ENCODE peak calls at places on chromosomes 1 and 21, in four cellular contexts. I, R, J and E are unnamed samples. For H3K36me3 and H3K27me3, the result is how much of the 10 kb centered on the place peaks cover.

GRCh38 chr1:236688705-236689104 is 2.4 kb downstream of the ACTN2 start:
- DNase-seq in R (peak), J (no peak), I (no peak), E (no peak)

GRCh38 chr1:42177551-42177981 is 13.0 kb upstream of the GUCA2A start:
- DNase-seq in J (no peak), R (no peak), I (peak), E (no peak)

GRCh38 chr1:172460901-172461315 is 17.0 kb upstream of the PIGC start:
- DNase-seq in I (no peak), R (no peak), J (no peak), E (no peak)

GRCh38 chr1:45012639-45013278 is 705 bp downstream of the UROD start:
- DNase-seq in I (peak), J (no peak), R (peak), E (no peak)

GRCh38 chr1:228099331-228099732 is 3.8 kb downstream of the C1orf35 start:
- DNase-seq in R (no peak), J (no peak), I (no peak), E (peak)

GRCh38 chr1:165169729-165170128 is 186.8 kb downstream of the LMX1A start:
- DNase-seq in R (no peak), J (no peak), I (no peak), E (no peak)

GRCh38 chr21:35438643-35439404 is 389.7 kb upstream of the RUNX1 start:
- DNase-seq in J (no peak), R (no peak), I (peak), E (no peak)

GRCh38 chr1:234658143-234658542 is 48.2 kb upstream of the IRF2BP2 start:
- DNase-seq in I (peak), R (no peak), J (no peak), E (peak)

GRCh38 chr1:168474322-168474721 is 69.5 kb downstream of the XCL2 start:
- DNase-seq in R (no peak), J (no peak), I (no peak), E (no peak)

GRCh38 chr21:46122758-46123683 is 25.1 kb downstream of the COL6A2 start:
- DNase-seq in J (peak), I (no peak), R (peak), E (peak)

GRCh38 chr1:6271554-6271953 is 10.7 kb upstream of the GPR153 start:
- DNase-seq in I (peak), R (no peak), J (no peak), E (no peak)

GRCh38 chr1:205226868-205227583 is 720 bp upstream of the TMCC2 start:
- DNase-seq in R (no peak), I (no peak), J (no peak), E (peak)

GRCh38 chr1:54927475-54928240 is 40.7 kb upstream of the DHCR24 start:
- DNase-seq in I (peak), J (no peak), R (peak), E (no peak)

GRCh38 chr1:235160395-235160964 is 570 bp downstream of the RBM34 start:
- DNase-seq in J (no peak), I (no peak), R (no peak), E (no peak)

GRCh38 chr1:55632058-55632457 is 416.9 kb upstream of the USP24 start:
- DNase-seq in R (no peak), I (no peak), J (no peak), E (no peak)

GRCh38 chr1:208048904-208049303 is 138.0 kb upstream of the CD34 start:
- DNase-seq in R (no peak), J (no peak), I (no peak), E (no peak)

GRCh38 chr1:1230656-1231399 is 973 bp downstream of the SDF4 start:
- DNase-seq in I (peak), J (no peak), R (no peak), E (no peak)

GRCh38 chr1:66176012-66176715 is 357.8 kb upstream of the SGIP1 start:
- DNase-seq in J (no peak), R (no peak), I (no peak), E (no peak)

GRCh38 chr1:201790261-201790660 is 38.7 kb upstream of the IPO9 start:
- DNase-seq in J (no peak), I (no peak), R (no peak), E (no peak)

GRCh38 chr21:45300786-45301520 is 13.3 kb upstream of the POFUT2 start:
- DNase-seq in J (no peak), R (no peak), I (no peak), E (peak)

GRCh38 chr1:158509471-158510161 is 37.6 kb downstream of the OR10R2 start:
- DNase-seq in R (peak), J (no peak), I (peak), E (no peak)

GRCh38 chr1:158026641-158027040 is 33.2 kb downstream of the KIRREL1 start:
- DNase-seq in I (no peak), R (no peak), J (no peak), E (no peak)

GRCh38 chr1:218592688-218593087 is 247.6 kb downstream of the TGFB2 start:
- DNase-seq in J (no peak), I (no peak), R (no peak), E (no peak)

GRCh38 chr1:20233394-20233793 is 47.1 kb upstream of the PLA2G2C start:
- DNase-seq in I (no peak), R (no peak), J (no peak), E (peak)

GRCh38 chr1:182191716-182192115 is 130.2 kb upstream of the ZNF648 start:
- DNase-seq in J (no peak), R (no peak), I (no peak), E (no peak)
- H3K4me3 ChIP-seq in J (no peak), R (no peak), I (no peak), E (no peak)

DNA sequence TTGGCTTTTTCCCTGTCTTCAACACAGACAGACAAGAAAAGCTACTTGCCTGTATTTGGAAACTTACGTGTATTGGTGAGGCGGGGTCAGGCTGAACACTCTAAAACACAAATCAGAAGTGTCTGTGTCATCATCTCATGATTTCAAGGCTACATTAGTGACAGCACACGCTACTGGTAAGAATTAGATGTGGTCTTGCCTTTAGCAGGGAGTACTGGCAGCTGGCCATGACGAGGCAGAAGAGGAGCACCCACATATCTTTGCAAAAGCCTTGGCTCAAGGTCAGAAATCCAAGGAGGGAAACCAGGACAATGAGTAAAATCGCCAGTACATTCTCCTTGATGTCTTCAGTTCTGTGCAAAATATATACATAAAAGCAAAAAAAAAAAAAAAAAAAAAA is 77.7 kb downstream of the PCNX2 start:
- DNase-seq in R (no peak), J (no peak), I (no peak), E (no peak)
- H3K36me3 ChIP-seq in R (under half), J (under half), I (under half), E (under half)

GRCh38 chr1:247112479-247112781 is 8.3 kb upstream of the ZNF669 start:
- DNase-seq in R (no peak), I (peak), J (no peak), E (no peak)
- H3K27me3 ChIP-seq in R (under half), I (under half), J (under half), E (under half)

DNA sequence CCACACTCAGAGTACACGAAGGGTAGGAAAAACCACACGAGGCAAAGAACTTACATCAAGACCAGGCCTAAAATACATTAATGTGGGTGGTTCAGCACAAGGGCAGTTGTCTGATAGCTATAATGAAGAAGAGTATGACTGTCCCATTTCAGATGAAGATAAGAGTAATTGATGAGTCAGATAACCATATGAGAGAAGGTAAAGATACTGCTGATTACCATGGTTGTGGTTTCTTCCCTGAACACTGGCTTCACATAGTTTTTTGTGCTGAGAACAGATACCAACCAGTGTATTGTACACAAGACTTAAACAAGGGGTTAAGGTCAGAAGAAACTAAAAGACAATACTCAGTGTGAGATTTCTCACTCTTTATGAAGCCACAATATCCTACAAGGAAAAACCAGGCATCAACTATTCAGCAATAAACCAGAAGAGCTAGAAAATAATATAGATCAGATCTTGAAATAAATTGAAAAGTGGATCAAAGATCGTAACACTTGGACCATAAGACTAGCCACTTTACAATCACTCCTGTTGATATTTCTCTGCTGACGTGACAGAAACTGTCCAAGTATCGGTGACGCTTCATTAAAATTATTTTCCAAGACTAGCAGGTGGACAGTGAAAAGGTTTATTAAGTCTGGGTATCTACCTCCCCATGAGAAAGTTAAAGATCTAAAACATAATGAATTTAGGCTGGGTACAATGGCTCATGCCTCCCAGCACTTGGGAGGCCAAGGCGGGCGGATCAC is 28.6 kb downstream of the PUM1 start:
- DNase-seq in R (no peak), J (no peak), I (no peak), E (no peak)
- H3K4me3 ChIP-seq in R (no peak), J (no peak), I (no peak), E (no peak)

GRCh38 chr21:32329331-32329730 is 30.7 kb downstream of the MRAP start:
- DNase-seq in I (no peak), R (no peak), J (no peak), E (no peak)
- H3K36me3 ChIP-seq in I (under half), R (half or more), J (under half), E (under half)

DNA sequence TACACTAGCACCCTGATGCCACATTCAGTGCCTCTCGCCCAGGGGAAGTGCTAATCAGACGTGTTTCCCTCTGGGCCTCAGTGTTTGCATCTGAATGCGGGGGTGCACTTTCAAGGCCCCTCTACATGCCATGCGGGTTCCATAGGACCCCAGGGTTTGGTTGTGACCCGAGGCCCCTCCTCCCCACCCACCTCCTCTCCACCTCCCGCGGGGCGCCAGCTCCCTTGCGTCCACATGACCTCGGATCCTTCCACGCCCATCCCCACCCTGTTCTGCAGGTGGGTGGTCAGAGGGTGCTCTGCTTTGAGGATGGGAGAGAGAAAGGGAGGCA is 5.1 kb upstream of the RUNX3 start:
- DNase-seq in J (no peak), R (no peak), I (no peak), E (no peak)
- H3K27me3 ChIP-seq in J (under half), R (half or more), I (half or more), E (half or more)

DNA sequence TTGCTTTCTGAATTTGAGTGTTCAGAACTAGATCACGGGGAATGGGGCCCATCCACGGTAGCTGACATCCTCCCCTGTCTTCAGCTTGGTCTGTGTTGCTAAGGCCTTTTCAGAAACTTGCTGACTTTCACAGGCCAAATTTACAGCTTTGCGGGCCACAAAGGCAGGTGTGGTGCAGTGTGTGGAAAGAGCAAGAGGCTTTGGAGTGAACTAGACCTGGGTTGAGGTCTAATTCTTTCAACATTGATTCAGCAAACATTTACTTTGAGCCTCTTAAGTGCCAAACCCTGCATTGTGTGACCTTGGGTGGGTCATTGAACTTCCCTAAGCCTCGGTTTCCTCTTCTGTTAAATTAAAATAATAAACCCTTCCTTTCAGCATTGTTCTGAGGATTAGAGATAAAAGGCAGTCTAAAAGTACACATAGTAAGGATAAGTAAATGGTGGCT is 24.3 kb downstream of the STPG1 start:
- DNase-seq in J (no peak), R (no peak), I (no peak), E (no peak)
- H3K4me3 ChIP-seq in J (no peak), R (no peak), I (no peak), E (no peak)

GRCh38 chr1:231274119-231274825 is 33.3 kb downstream of the GNPAT start:
- DNase-seq in J (no peak), I (no peak), R (no peak), E (no peak)
- H3K36me3 ChIP-seq in J (under half), I (under half), R (half or more), E (under half)